ENCODE peak calls at places on chromosomes 16 and 17, in eight cellular contexts. G, L, V, K, M, P, B and I are unnamed samples.

GRCh38 chr17:65930140-65930715 is 261.7 kb downstream of the CEP112 start:
- DNase-seq in M (no peak), L (no peak), V (no peak), P (no peak), B (no peak), K (no peak), G (no peak), I (no peak)

GRCh38 chr16:29996773-29997250 is 771 bp downstream of the INO80E start:
- DNase-seq in G (no peak), K (no peak), B (no peak), L (no peak), V (no peak), P (no peak), M (no peak), I (no peak)

GRCh38 chr16:25093208-25094061 is 18.1 kb upstream of the LCMT1 start:
- DNase-seq in B (no peak), L (peak; percentile 69), V (peak; percentile 28), G (no peak), M (no peak), P (no peak), K (no peak), I (no peak)

GRCh38 chr16:71746442-71747046 is 22.0 kb upstream of the PHLPP2 start:
- DNase-seq in B (peak; percentile 57), P (no peak), G (no peak), K (no peak), L (no peak), V (peak; percentile 43), M (no peak), I (peak; percentile 61)

GRCh38 chr17:76458580-76459490 is 5.9 kb upstream of the UBE2O start:
- DNase-seq in P (no peak), V (no peak), G (no peak), K (peak; percentile 64), L (no peak), B (peak; percentile 86), M (no peak), I (peak; percentile 86)

GRCh38 chr16:57741660-57742191 is 6.2 kb downstream of the KATNB1 start:
- DNase-seq in G (no peak), V (no peak), B (no peak), M (no peak), P (no peak), K (no peak), L (no peak), I (no peak)

GRCh38 chr16:67101301-67101675 is 8.5 kb upstream of the PHAF1 start:
- DNase-seq in L (no peak), P (no peak), K (no peak), V (no peak), B (no peak), G (no peak), M (no peak), I (no peak)

GRCh38 chr16:11270602-11271162 is 1.6 kb upstream of the TNP2 start:
- DNase-seq in G (no peak), B (no peak), V (no peak), M (no peak), L (no peak), P (no peak), K (no peak), I (no peak)

GRCh38 chr16:66409156-66409555 is 17.9 kb upstream of the BEAN1 start:
- DNase-seq in L (no peak), G (no peak), M (no peak), K (no peak), V (no peak), P (no peak), B (peak; percentile 73), I (no peak)

GRCh38 chr17:55390364-55390977 is 31.2 kb downstream of the MMD start:
- DNase-seq in G (no peak), B (no peak), L (no peak), K (no peak), V (no peak), P (no peak), M (no peak), I (no peak)

DNA sequence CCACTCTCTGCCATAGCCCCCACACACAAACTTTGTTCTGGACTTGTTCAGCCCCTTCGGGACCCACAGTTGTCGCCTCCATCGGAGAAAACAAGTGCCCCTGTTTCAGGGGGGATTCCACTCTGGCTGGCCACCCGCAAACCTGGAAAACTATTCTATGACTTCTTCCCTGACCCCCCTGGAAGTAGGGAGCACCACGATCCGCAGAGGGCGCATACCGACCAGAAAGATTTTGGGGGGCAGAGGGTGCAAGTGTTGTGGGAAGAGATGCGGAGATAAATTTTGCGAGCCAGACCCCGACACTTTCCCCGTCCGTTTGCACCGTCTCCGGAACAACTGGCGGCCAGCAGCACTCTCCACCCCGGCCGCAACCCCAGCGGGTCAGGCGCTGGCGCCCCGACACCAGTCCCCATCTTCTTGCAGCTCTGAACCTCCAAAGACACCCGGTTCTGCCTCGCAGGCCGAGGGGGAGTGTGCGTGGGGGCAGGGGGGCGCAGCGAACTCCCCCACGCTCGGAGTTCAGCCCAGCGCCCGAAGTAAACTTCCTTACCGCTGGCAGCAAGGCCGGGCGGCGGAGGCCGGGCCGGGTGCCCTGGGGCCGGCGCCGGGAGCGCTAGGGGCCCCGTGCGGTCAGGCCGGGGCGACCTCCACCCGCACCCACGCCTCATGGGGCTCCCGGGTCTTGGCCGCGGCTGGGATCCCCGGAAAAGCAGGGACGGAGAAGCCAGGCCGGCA is 744 bp downstream of the SALL1 start:
- DNase-seq in K (no peak), G (no peak), B (no peak), P (no peak), L (no peak), V (no peak), M (no peak), I (peak; percentile 21)
- H3K4me3 ChIP-seq in K (peak overlapping the region; percentile 62), G (peak overlapping the region; percentile 68), B (no peak overlapping the region), P (peak overlapping the region; percentile 53), L (no peak overlapping the region), V (no peak overlapping the region), M (no peak overlapping the region), I (peak overlapping the region; percentile 68)

GRCh38 chr17:4162366-4162765 is 19.4 kb downstream of the CYB5D2 start:
- DNase-seq in M (no peak), K (no peak), L (no peak), V (no peak), G (no peak), B (no peak), P (no peak), I (no peak)
- H3K27ac ChIP-seq in M (no peak overlapping the region), K (no peak overlapping the region), L (peak overlapping the region; percentile 80), V (no peak overlapping the region), G (peak overlapping the region; percentile 77), B (peak overlapping the region; percentile 80), P (peak overlapping the region; percentile 45), I (peak overlapping the region; percentile 66)

GRCh38 chr17:67096609-67097008 is 52.3 kb downstream of the CACNG1 start:
- DNase-seq in L (no peak), V (no peak), B (no peak), K (no peak), G (no peak), P (no peak), M (no peak), I (no peak)

GRCh38 chr17:67095803-67096202 is 51.4 kb downstream of the CACNG1 start:
- DNase-seq in P (no peak), K (no peak), V (no peak), M (no peak), L (no peak), G (no peak), B (peak; percentile 11), I (no peak)

GRCh38 chr17:67093348-67093747 is 49.0 kb downstream of the CACNG1 start:
- DNase-seq in M (no peak), L (no peak), G (no peak), K (no peak), P (no peak), V (no peak), B (no peak), I (no peak)

GRCh38 chr17:67092291-67092690 is 47.9 kb downstream of the CACNG1 start:
- DNase-seq in P (no peak), G (no peak), M (no peak), V (no peak), L (no peak), K (no peak), B (no peak), I (no peak)

DNA sequence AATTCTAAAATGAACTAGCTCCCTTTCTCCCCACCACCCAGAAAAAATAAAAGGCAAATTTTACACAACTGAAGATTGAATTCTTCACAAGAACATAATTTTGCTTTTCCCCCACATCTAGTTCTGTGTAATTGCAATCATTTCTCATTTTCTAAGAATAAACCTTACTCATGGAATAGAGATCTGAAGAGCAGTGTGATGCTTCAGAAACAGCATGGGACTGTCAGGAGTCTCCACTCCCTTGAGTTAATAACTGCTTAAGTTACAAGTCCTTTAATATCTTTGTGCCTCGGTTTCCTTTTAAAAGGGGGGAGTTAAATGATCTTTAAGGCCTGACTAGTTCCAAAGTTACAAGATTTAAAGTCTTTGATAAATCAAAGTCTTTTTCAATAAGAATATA is 53.7 kb downstream of the CACNG1 start:
- DNase-seq in G (no peak), K (no peak), P (no peak), V (no peak), L (no peak), B (no peak), M (no peak), I (no peak)
- H3K4me3 ChIP-seq in G (no peak overlapping the region), K (no peak overlapping the region), P (no peak overlapping the region), V (no peak overlapping the region), L (no peak overlapping the region), B (no peak overlapping the region), M (no peak overlapping the region), I (no peak overlapping the region)

GRCh38 chr16:48494742-48495141 is 109.5 kb upstream of the SIAH1 start:
- DNase-seq in G (no peak), P (no peak), L (no peak), B (no peak), K (no peak), V (no peak), M (no peak), I (no peak)

GRCh38 chr16:48495303-48495702 is 110.1 kb upstream of the SIAH1 start:
- DNase-seq in K (no peak), L (no peak), P (no peak), M (no peak), B (no peak), G (no peak), V (no peak), I (no peak)

GRCh38 chr16:48489376-48489775 is 104.2 kb upstream of the SIAH1 start:
- DNase-seq in M (no peak), P (no peak), K (no peak), B (no peak), G (no peak), V (no peak), L (no peak), I (no peak)

GRCh38 chr16:48492131-48492530 is 106.9 kb upstream of the SIAH1 start:
- DNase-seq in M (no peak), G (no peak), K (no peak), P (no peak), V (no peak), L (no peak), B (no peak), I (no peak)

GRCh38 chr16:48491517-48491916 is 106.3 kb upstream of the SIAH1 start:
- DNase-seq in V (no peak), M (no peak), L (no peak), G (no peak), P (no peak), B (no peak), K (no peak), I (no peak)
- H3K27ac ChIP-seq in V (no peak overlapping the region), M (no peak overlapping the region), L (no peak overlapping the region), G (peak overlapping the region; percentile 45), P (no peak overlapping the region), B (no peak overlapping the region), K (no peak overlapping the region), I (no peak overlapping the region)